ENCODE peak calls at places on chromosomes 5 and 9, in eight cellular contexts. Q is aorta, W is right cardiac atrium, A is spleen, H is left lung, D is left ventricle myocardium inferior, J is colonic mucosa, V is IMR-90. Z is an unnamed sample.

GRCh38 chr5:132253008-132253441 is 4.5 kb upstream of the PDLIM4 start:
- DNase-seq in A (peak; percentile 56), V (no peak), J (no peak), W (no peak), Q (peak; percentile 33), H (no peak), D (no peak), Z (no peak)

GRCh38 chr5:136926073-136926472 is 560.7 kb upstream of the TRPC7 start:
- DNase-seq in Q (no peak), J (no peak), V (no peak), A (no peak), W (no peak), H (no peak), D (no peak), Z (no peak)

GRCh38 chr5:55160493-55161209 is 680 bp downstream of the GPX8 start:
- DNase-seq in H (no peak), D (peak; percentile 21), J (peak; percentile 76), Q (peak; percentile 77), A (no peak), V (peak; percentile 98), W (peak; percentile 57), Z (no peak)

GRCh38 chr5:61160497-61160896 is 1.8 kb downstream of the SMIM15 start:
- DNase-seq in W (no peak), D (no peak), V (no peak), Q (no peak), H (no peak), J (no peak), A (no peak), Z (no peak)

GRCh38 chr5:131926168-131926567 is 19.3 kb downstream of the MEIKIN start:
- DNase-seq in H (no peak), Q (no peak), A (no peak), W (no peak), D (no peak), J (no peak), V (no peak), Z (no peak)

GRCh38 chr5:140351609-140352334 is 5.4 kb upstream of the HBEGF start:
- DNase-seq in V (peak; percentile 70), J (peak; percentile 87), A (no peak), W (no peak), Q (no peak), D (no peak), H (no peak), Z (no peak)

GRCh38 chr9:36815566-36816348 is 218.3 kb downstream of the PAX5 start:
- DNase-seq in A (no peak), D (no peak), Q (no peak), H (no peak), J (no peak), W (no peak), V (no peak), Z (no peak)

GRCh38 chr5:138649316-138649720 is 74.1 kb upstream of the HSPA9 start:
- DNase-seq in A (no peak), D (no peak), V (no peak), Q (no peak), W (no peak), H (peak; percentile 31), J (no peak), Z (no peak)

GRCh38 chr9:109875495-109875894 is 95.5 kb downstream of the PALM2AKAP2 start:
- DNase-seq in A (no peak), W (no peak), Q (no peak), V (no peak), D (no peak), J (no peak), H (no peak), Z (no peak)

GRCh38 chr9:134128727-134129679 is 6.9 kb upstream of the WDR5 start:
- DNase-seq in J (no peak), W (peak; percentile 60), V (no peak), Q (no peak), H (peak; percentile 56), D (no peak), A (peak; percentile 77), Z (no peak)

GRCh38 chr5:142107729-142108431 is 699 bp upstream of the NDFIP1 start:
- DNase-seq in V (no peak), Q (no peak), H (no peak), A (no peak), D (no peak), J (no peak), W (no peak), Z (no peak)
- H3K4me3 ChIP-seq in V (peak overlapping the region; percentile 82), Q (no peak overlapping the region), H (no peak overlapping the region), A (no peak overlapping the region), D (peak overlapping the region; percentile 81), J (peak overlapping the region; percentile 84), W (no peak overlapping the region), Z (peak overlapping the region; percentile 92)

GRCh38 chr9:87109851-87110250 is 162.5 kb upstream of the GAS1 start:
- DNase-seq in D (no peak), Q (no peak), H (no peak), A (no peak), J (no peak), W (no peak), V (peak; percentile 72), Z (no peak)

GRCh38 chr9:87111010-87111409 is 163.7 kb upstream of the GAS1 start:
- DNase-seq in D (no peak), H (no peak), A (no peak), J (no peak), Q (no peak), V (no peak), W (no peak), Z (no peak)

GRCh38 chr9:87108639-87109038 is 161.3 kb upstream of the GAS1 start:
- DNase-seq in D (no peak), W (no peak), J (no peak), V (no peak), A (no peak), H (no peak), Q (no peak), Z (no peak)

GRCh38 chr9:87107072-87107471 is 159.8 kb upstream of the GAS1 start:
- DNase-seq in W (no peak), V (peak; percentile 29), H (no peak), Q (no peak), A (no peak), D (no peak), J (no peak), Z (no peak)

GRCh38 chr9:87109182-87109581 is 161.9 kb upstream of the GAS1 start:
- DNase-seq in Q (no peak), D (no peak), W (no peak), J (no peak), A (no peak), V (peak; percentile 36), H (no peak), Z (no peak)
- H3K27ac ChIP-seq in Q (no peak overlapping the region), D (peak overlapping the region; percentile 70), W (no peak overlapping the region), J (no peak overlapping the region), A (no peak overlapping the region), V (peak overlapping the region; percentile 89), H (no peak overlapping the region), Z (no peak overlapping the region)

GRCh38 chr9:126614455-126615248 is 924 bp downstream of the LMX1B start:
- DNase-seq in D (no peak), V (no peak), J (no peak), H (peak; percentile 49), Q (no peak), A (no peak), W (no peak), Z (no peak)

GRCh38 chr9:126612329-126612812 is 1.4 kb upstream of the LMX1B start:
- DNase-seq in Q (no peak), V (no peak), J (no peak), H (peak; percentile 72), A (no peak), W (no peak), D (no peak), Z (no peak)

GRCh38 chr9:126612813-126613641 is 701 bp upstream of the LMX1B start:
- DNase-seq in V (no peak), Q (no peak), D (no peak), W (no peak), H (peak; percentile 72), J (no peak), A (no peak), Z (no peak)

GRCh38 chr9:126614088-126614454 is 343 bp downstream of the LMX1B start:
- DNase-seq in J (no peak), A (no peak), H (peak; percentile 73), Q (no peak), V (no peak), W (no peak), D (no peak), Z (no peak)

DNA sequence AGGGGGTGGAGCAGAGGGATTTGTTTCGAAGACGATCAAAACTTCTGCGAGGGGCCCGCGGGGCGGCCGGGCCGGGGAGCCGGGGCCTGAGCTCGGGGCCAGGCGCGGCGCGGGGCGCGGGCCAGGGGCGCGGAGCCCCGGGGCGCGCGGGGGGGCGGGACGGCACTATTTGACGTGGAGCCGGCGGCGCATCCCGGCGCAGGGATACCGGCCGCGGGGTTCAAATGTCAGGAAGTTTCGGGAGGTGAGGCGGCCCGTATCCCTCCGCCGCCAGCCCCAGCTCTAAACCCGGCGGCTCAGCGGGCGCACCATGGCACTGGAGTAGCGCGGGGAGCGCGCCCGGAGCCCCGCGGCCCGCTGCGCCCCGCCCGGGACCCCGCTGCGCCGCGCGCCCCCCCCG is at the start of gene LMX1B:
- DNase-seq in J (no peak), D (peak; percentile 72), Q (no peak), V (peak; percentile 17), H (peak; percentile 62), A (no peak), W (peak; percentile 88), Z (no peak)
- H3K4me3 ChIP-seq in J (peak within 1 kb of the TSS; percentile 9), D (peak within 1 kb of the TSS; percentile 64), Q (peak within 1 kb of the TSS; percentile 14), V (no peak within 1 kb of the TSS), H (no peak within 1 kb of the TSS), A (peak within 1 kb of the TSS; percentile 29), W (peak within 1 kb of the TSS; percentile 65), Z (peak within 1 kb of the TSS; percentile 22)

DNA sequence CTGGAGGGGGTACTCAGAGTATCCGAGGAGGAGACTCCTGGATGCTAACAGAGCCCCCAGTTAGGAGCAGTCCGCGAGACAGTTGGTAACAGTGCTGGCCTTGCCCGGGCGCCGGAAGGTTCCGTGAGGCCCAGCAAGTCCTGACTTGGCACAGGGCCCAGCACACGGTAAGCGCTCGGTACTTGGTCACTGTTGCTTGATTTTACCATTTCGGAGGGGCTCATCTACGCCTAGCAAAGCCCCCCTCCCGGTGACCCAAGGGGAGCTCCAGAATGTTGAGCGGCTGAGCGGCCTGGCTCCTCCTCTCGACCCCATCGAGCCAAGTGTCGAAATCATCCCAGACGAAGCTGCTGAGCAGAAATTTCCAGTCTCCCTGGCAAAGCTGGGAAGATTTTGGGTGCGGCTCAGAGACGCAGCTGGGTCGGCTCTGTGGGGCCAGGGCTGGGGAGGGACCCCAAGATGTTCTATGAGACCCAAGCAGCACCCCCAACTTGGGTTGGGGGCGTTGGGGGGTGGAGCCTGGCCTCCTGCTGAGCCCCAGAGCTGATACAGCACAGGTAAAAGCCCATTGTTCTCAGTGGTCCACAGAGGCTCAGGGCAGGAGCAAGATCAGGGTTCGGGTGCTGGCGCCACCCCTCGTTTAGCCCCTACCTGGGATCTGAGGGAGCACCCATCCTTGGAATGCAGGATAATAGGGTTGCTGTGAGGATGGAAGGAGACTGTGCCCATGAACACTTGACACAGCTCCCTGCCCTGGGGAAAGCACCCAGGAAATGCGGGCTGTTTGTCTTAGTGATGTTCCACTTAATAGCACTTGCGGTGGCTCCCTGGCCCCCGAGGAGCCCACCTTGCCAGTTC is 137.2 kb downstream of the C9orf50 start:
- DNase-seq in V (peak; percentile 85), W (peak; percentile 95), Q (peak; percentile 93), H (peak; percentile 87), A (peak; percentile 84), J (peak; percentile 90), D (peak; percentile 90), Z (peak; percentile 72)
- H3K27ac ChIP-seq in V (peak overlapping the region; percentile 99), W (peak overlapping the region; percentile 100), Q (peak overlapping the region; percentile 99), H (peak overlapping the region; percentile 100), A (peak overlapping the region; percentile 95), J (peak overlapping the region; percentile 95), D (peak overlapping the region; percentile 98), Z (peak overlapping the region; percentile 100)

DNA sequence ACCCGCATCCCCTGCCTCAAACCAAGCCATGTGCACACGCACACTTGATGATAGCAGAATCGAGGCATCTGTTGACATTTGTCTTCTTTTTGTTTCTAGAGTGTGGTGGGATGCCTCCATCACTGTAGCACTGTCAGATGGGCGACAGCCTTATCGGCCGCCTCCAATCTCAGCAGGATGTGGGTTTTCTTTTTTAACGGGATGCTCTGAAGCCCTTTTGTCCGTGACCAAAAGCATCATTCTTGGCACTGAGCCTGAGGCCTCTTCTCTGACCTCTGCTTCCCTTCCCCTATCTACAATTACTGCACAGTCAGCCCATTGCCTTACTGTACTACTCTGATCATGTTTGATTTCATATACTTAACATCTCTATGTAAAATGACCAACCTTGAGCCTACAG is 78.3 kb downstream of the LMNB1 start:
- DNase-seq in D (no peak), A (no peak), H (no peak), Q (no peak), J (no peak), W (no peak), V (no peak), Z (no peak)
- H3K4me3 ChIP-seq in D (no peak overlapping the region), A (no peak overlapping the region), H (no peak overlapping the region), Q (no peak overlapping the region), J (no peak overlapping the region), W (no peak overlapping the region), V (no peak overlapping the region), Z (no peak overlapping the region)